ENCODE peak calls at places on chromosomes 7 and 10, in four cellular contexts. N is fibroblast of pulmonary artery, G is EH, P is left ventricle myocardium inferior. B is an unnamed sample.

GRCh38 chr10:79139124-79139835 is 70.5 kb downstream of the ZMIZ1 start:
- DNase-seq in G (peak), N (peak), P (peak), B (peak)

GRCh38 chr10:71241114-71241898 is 28.9 kb downstream of the UNC5B start:
- DNase-seq in P (peak), G (peak), N (peak), B (peak)

GRCh38 chr10:61465216-61465496 is 12.0 kb upstream of the TMEM26 start:
- DNase-seq in N (no peak), G (no peak), P (no peak), B (no peak)

GRCh38 chr10:101229275-101230184 is at the start of gene LBX1:
- DNase-seq in G (no peak), N (no peak), P (no peak), B (no peak)

GRCh38 chr7:92824450-92824849 is 11.9 kb downstream of the CDK6 start:
- DNase-seq in G (no peak), N (no peak), P (no peak), B (no peak)

GRCh38 chr7:77827999-77828398 is 29.4 kb downstream of the PHTF2 start:
- DNase-seq in N (no peak), G (no peak), P (no peak), B (no peak)

GRCh38 chr7:151304856-151305255 is 36.8 kb upstream of the NUB1 start:
- DNase-seq in P (no peak), N (peak), G (peak), B (no peak)

GRCh38 chr10:11325817-11326216 is 285.6 kb downstream of the USP6NL start:
- DNase-seq in N (peak), P (no peak), G (peak), B (peak)

GRCh38 chr7:146956323-146956722 is 839.7 kb downstream of the CNTNAP2 start:
- DNase-seq in N (no peak), G (no peak), P (no peak), B (no peak)

GRCh38 chr10:105797234-105797890 is 1156.3 kb downstream of the SORCS3 start:
- DNase-seq in N (peak), G (peak), P (no peak), B (no peak)

GRCh38 chr10:48993627-48994026 is 54.0 kb upstream of the LRRC18 start:
- DNase-seq in P (no peak), G (peak), N (no peak), B (no peak)

GRCh38 chr7:84237533-84238173 is 43.1 kb upstream of the SEMA3A start:
- DNase-seq in G (peak), P (no peak), N (peak), B (peak)

GRCh38 chr10:70537398-70538194 is 59.0 kb downstream of the PALD1 start:
- DNase-seq in N (no peak), G (no peak), P (no peak), B (no peak)

GRCh38 chr10:20616918-20617801 is 280.0 kb downstream of the NEBL start:
- DNase-seq in G (no peak), P (no peak), N (no peak), B (no peak)

GRCh38 chr10:132987671-132988571 is 45.6 kb upstream of the CFAP46 start:
- DNase-seq in G (peak), P (no peak), N (peak), B (peak)

GRCh38 chr7:73995330-73995729 is 32.6 kb upstream of the ELN start:
- DNase-seq in G (peak), N (peak), P (no peak), B (peak)

GRCh38 chr7:23462846-23463245 is 7.4 kb downstream of the IGF2BP3 start:
- DNase-seq in N (peak), G (peak), P (no peak), B (peak)

B was measured in fibroblast of lung.